ENCODE peak calls at places on chromosome 9, in eight cellular contexts. M, G, X, I, K, L, Z and O are unnamed samples.

GRCh38 chr9:71819115-71819739 is 50.9 kb upstream of the CEMIP2 start:
- DNase-seq in M (peak), G (peak), X (peak), I (peak), K (peak), L (peak), Z (peak), O (peak)

GRCh38 chr9:4796988-4797956 is 4.5 kb downstream of the RCL1 start:
- DNase-seq in M (peak), G (no peak), X (peak), I (no peak), K (peak), L (no peak), Z (no peak), O (no peak)

GRCh38 chr9:81814794-81815464 is 113.3 kb upstream of the SPATA31D4 start:
- DNase-seq in M (peak), G (no peak), X (no peak), I (no peak), K (no peak), L (no peak), Z (no peak), O (no peak)

GRCh38 chr9:20538956-20539355 is 83.3 kb downstream of the MLLT3 start:
- DNase-seq in M (no peak), G (no peak), X (no peak), I (no peak), K (no peak), L (no peak), Z (no peak), O (no peak)

GRCh38 chr9:76891874-76892273 is 14.0 kb downstream of the PRUNE2 start:
- DNase-seq in M (no peak), G (no peak), X (no peak), I (no peak), K (no peak), L (no peak), Z (no peak), O (no peak)

GRCh38 chr9:111868475-111868874 is 28.1 kb upstream of the UGCG start:
- DNase-seq in M (no peak), G (no peak), X (no peak), I (no peak), K (no peak), L (no peak), Z (no peak), O (no peak)

GRCh38 chr9:15725953-15726352 is 173.1 kb downstream of the CCDC171 start:
- DNase-seq in M (peak), G (no peak), X (no peak), I (no peak), K (no peak), L (no peak), Z (no peak), O (no peak)

GRCh38 chr9:76738402-76738801 is 25.8 kb upstream of the PCA3 start:
- DNase-seq in M (no peak), G (no peak), X (no peak), I (no peak), K (no peak), L (no peak), Z (no peak), O (no peak)

GRCh38 chr9:127555830-127556820 is 56.0 kb upstream of the STXBP1 start:
- DNase-seq in M (peak), G (no peak), X (peak), I (peak), K (peak), L (no peak), Z (peak), O (peak)

GRCh38 chr9:78291240-78291915 is 5.5 kb upstream of the PSAT1 start:
- DNase-seq in M (no peak), G (no peak), X (no peak), I (no peak), K (no peak), L (no peak), Z (no peak), O (no peak)